ENCODE peak calls at places on chromosomes 11 and 22, in eight cellular contexts. E is naive thymus-derived CD4-positive, alpha-beta T cell; V is SJSA1; C is mammary epithelial cell; B is neuronal stem cell; G is CD8-positive, alpha-beta memory T cell; O is aorta; J is GM23248. S is an unnamed sample.

GRCh38 chr22:49622241-49623105 is 205.2 kb downstream of the BRD1 start:
- DNase-seq in V (no peak), C (no peak), O (peak; percentile 21), G (no peak), B (no peak), E (no peak), J (no peak), S (no peak)

GRCh38 chr11:35334385-35335090 is 84.8 kb downstream of the SLC1A2 start:
- DNase-seq in V (no peak), E (no peak), B (no peak), G (peak; percentile 10), O (no peak), C (peak; percentile 53), J (peak; percentile 67), S (no peak)

GRCh38 chr11:122709042-122709760 is 53.7 kb downstream of the UBASH3B start:
- DNase-seq in J (peak; percentile 91), O (no peak), E (no peak), B (no peak), V (peak; percentile 61), G (no peak), C (peak; percentile 81), S (no peak)

GRCh38 chr11:75733346-75734107 is 15.9 kb downstream of the MOGAT2 start:
- DNase-seq in O (peak; percentile 55), J (peak; percentile 38), G (no peak), E (no peak), B (no peak), C (peak; percentile 25), V (no peak), S (no peak)

GRCh38 chr11:11400635-11401232 is 47.7 kb upstream of the CSNK2A3 start:
- DNase-seq in C (no peak), J (no peak), O (no peak), E (no peak), B (no peak), V (no peak), G (no peak), S (no peak)

GRCh38 chr11:8683115-8683807 is 669 bp downstream of the RPL27A start:
- DNase-seq in O (no peak), E (no peak), B (no peak), C (no peak), G (peak; percentile 29), J (peak; percentile 38), V (no peak), S (no peak)

GRCh38 chr11:68948948-68949347 is 31.8 kb downstream of the MRGPRD start:
- DNase-seq in J (no peak), E (no peak), C (no peak), V (no peak), G (no peak), B (no peak), O (no peak), S (no peak)

GRCh38 chr11:101100601-101101000 is 29.0 kb downstream of the PGR start:
- DNase-seq in E (no peak), O (no peak), B (no peak), G (no peak), J (no peak), V (no peak), C (no peak), S (no peak)

GRCh38 chr11:130648601-130649000 is 200.2 kb downstream of the ADAMTS15 start:
- DNase-seq in E (no peak), O (peak; percentile 73), C (no peak), V (no peak), J (no peak), B (no peak), G (no peak), S (no peak)

GRCh38 chr11:3058753-3059664 is 1.8 kb upstream of the CARS1 start:
- DNase-seq in G (no peak), V (peak; percentile 94), B (no peak), E (no peak), J (peak; percentile 97), C (peak; percentile 65), O (peak; percentile 60), S (no peak)

GRCh38 chr11:96143016-96143670 is 199.9 kb downstream of the MAML2 start:
- DNase-seq in C (no peak), O (no peak), E (no peak), B (peak; percentile 20), G (no peak), J (peak; percentile 58), V (no peak), S (no peak)

GRCh38 chr22:38638734-38639133 is 17.5 kb downstream of the FAM227A start:
- DNase-seq in B (no peak), O (no peak), E (no peak), C (no peak), J (no peak), G (no peak), V (no peak), S (no peak)

GRCh38 chr22:39252461-39253391 is 7.9 kb upstream of the PDGFB start:
- DNase-seq in E (no peak), B (no peak), V (peak; percentile 63), O (no peak), C (no peak), J (peak; percentile 46), G (no peak), S (no peak)

GRCh38 chr11:115503083-115503885 is 931 bp downstream of the CADM1 start:
- DNase-seq in V (peak; percentile 41), G (peak; percentile 32), B (peak; percentile 57), O (peak; percentile 66), E (no peak), J (peak; percentile 51), C (peak; percentile 64), S (no peak)

GRCh38 chr22:37750596-37751162 is 53.8 kb downstream of the TRIOBP start:
- DNase-seq in B (no peak), E (no peak), V (no peak), G (no peak), C (no peak), O (no peak), J (no peak), S (no peak)

GRCh38 chr22:30869996-30870395 is 98.6 kb downstream of the MORC2 start:
- DNase-seq in J (no peak), O (no peak), E (no peak), B (no peak), G (no peak), C (no peak), V (no peak), S (no peak)
- H3K9me3 ChIP-seq in J (no peaks in the 10 kb centered on the region), O (no peaks in the 10 kb centered on the region), E (no peaks in the 10 kb centered on the region), B (no peaks in the 10 kb centered on the region), G (no peaks in the 10 kb centered on the region), C (no peaks in the 10 kb centered on the region), V (no peaks in the 10 kb centered on the region), S (no peaks in the 10 kb centered on the region)

DNA sequence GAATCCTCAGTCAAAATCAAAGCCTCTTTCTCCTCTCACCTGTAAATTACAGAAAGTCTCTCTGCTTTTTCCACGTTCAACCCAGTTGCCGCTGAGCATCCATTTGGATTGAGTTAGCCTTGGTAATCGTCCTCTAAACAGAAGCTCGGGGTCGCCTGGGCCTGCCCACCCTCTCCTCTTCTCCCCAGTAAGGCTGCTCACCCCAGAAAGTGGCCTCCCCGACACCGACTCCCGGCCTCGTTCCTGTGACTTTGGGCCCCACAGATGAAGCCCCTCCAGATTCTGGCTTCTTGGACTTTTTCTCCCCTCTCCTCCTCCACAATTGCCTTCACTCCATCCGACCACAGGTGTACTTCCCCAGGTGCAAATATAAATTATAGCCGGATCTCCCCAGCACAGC is 1500.0 kb downstream of the BRD1 start:
- DNase-seq in C (no peak), E (no peak), J (no peak), G (no peak), B (no peak), V (no peak), O (no peak), S (no peak)
- H3K9me3 ChIP-seq in C (peaks cover 46% of the 10 kb centered on the region), E (no peaks in the 10 kb centered on the region), J (no peaks in the 10 kb centered on the region), G (no peaks in the 10 kb centered on the region), B (no peaks in the 10 kb centered on the region), V (no peaks in the 10 kb centered on the region), O (peaks cover 6% of the 10 kb centered on the region), S (no peaks in the 10 kb centered on the region)

GRCh38 chr22:19976671-19977070 is 35.1 kb upstream of the TXNRD2 start:
- DNase-seq in B (no peak), C (no peak), E (no peak), V (no peak), J (no peak), G (no peak), O (no peak), S (no peak)

GRCh38 chr22:19973551-19974183 is 32.0 kb upstream of the TXNRD2 start:
- DNase-seq in J (no peak), E (no peak), B (no peak), O (no peak), G (no peak), V (no peak), C (no peak), S (no peak)

GRCh38 chr22:19975707-19976035 is 34.1 kb upstream of the TXNRD2 start:
- DNase-seq in O (no peak), C (no peak), B (no peak), V (no peak), G (no peak), J (no peak), E (no peak), S (no peak)

GRCh38 chr22:19974233-19974861 is 32.7 kb upstream of the TXNRD2 start:
- DNase-seq in B (peak; percentile 76), J (peak; percentile 63), V (peak; percentile 75), E (no peak), G (no peak), C (no peak), O (no peak), S (no peak)

GRCh38 chr22:19974935-19975706 is 33.5 kb upstream of the TXNRD2 start:
- DNase-seq in J (no peak), B (no peak), G (no peak), V (no peak), O (no peak), E (no peak), C (no peak), S (no peak)
- H3K9me3 ChIP-seq in J (no peaks in the 10 kb centered on the region), B (no peaks in the 10 kb centered on the region), G (no peaks in the 10 kb centered on the region), V (no peaks in the 10 kb centered on the region), O (no peaks in the 10 kb centered on the region), E (no peaks in the 10 kb centered on the region), C (no peaks in the 10 kb centered on the region), S (no peaks in the 10 kb centered on the region)

DNA sequence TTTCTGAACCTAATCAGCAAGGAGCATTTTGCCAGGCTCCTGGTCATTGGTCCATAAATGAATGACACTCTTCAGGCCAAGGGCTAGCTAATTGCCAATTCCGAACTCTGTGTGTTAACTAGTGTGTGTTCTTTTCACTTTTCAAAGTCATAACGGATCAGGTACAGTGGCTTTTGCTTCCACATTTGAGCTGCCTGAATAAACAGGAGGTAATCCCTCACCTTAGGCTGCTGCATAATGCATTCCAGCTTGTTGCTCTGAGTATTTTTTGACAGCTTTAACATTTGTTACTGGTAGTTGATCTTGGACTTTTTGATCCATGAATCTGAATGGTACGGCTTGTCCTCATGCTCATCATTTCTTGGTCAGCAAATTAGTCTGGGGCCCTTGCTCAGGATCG is 485.1 kb downstream of the CNTN5 start:
- DNase-seq in O (no peak), E (no peak), G (no peak), C (no peak), V (no peak), J (no peak), B (no peak), S (no peak)
- H3K9me3 ChIP-seq in O (no peaks in the 10 kb centered on the region), E (no peaks in the 10 kb centered on the region), G (no peaks in the 10 kb centered on the region), C (no peaks in the 10 kb centered on the region), V (no peaks in the 10 kb centered on the region), J (no peaks in the 10 kb centered on the region), B (no peaks in the 10 kb centered on the region), S (no peaks in the 10 kb centered on the region)

GRCh38 chr11:38718659-38719058 is 2120.6 kb upstream of the RAG2 start:
- DNase-seq in V (no peak), B (no peak), C (no peak), E (no peak), O (no peak), J (no peak), G (no peak), S (no peak)
- H3K9me3 ChIP-seq in V (no peaks in the 10 kb centered on the region), B (no peaks in the 10 kb centered on the region), C (no peaks in the 10 kb centered on the region), E (no peaks in the 10 kb centered on the region), O (no peaks in the 10 kb centered on the region), J (no peaks in the 10 kb centered on the region), G (no peaks in the 10 kb centered on the region), S (no peaks in the 10 kb centered on the region)

GRCh38 chr22:47446331-47446730 is 683.9 kb downstream of the TBC1D22A start:
- DNase-seq in O (no peak), C (no peak), B (no peak), V (no peak), E (no peak), J (no peak), G (no peak), S (no peak)
- H3K9me3 ChIP-seq in O (no peaks in the 10 kb centered on the region), C (peaks cover 36% of the 10 kb centered on the region), B (no peaks in the 10 kb centered on the region), V (peaks cover 2% of the 10 kb centered on the region), E (no peaks in the 10 kb centered on the region), J (no peaks in the 10 kb centered on the region), G (no peaks in the 10 kb centered on the region), S (no peaks in the 10 kb centered on the region)